ENCODE peak calls at places on chromosomes 6 and 20, in nine cellular contexts. P is HT1080, H is NCI-H2081, O is MCF 10A, S is putamen, Q is GM13977, A is stomach, E is aorta, N is SJCRH30. V is an unnamed sample.
A peak's percentile ranks its signal among the peaks of the same experiment; 100 is the strongest.

GRCh38 chr20:11917663-11918062 is at the start of gene BTBD3:
- DNase-seq in P (no peak), H (peak; percentile 94), O (no peak), S (peak; percentile 61), Q (peak; percentile 42), A (peak; percentile 83), E (no peak), N (peak; percentile 73), V (no peak)

GRCh38 chr6:14638932-14639875 is 521.6 kb downstream of the CD83 start:
- DNase-seq in P (no peak), H (peak; percentile 78), O (peak; percentile 11), S (no peak), Q (peak; percentile 45), A (no peak), E (no peak), N (peak; percentile 37), V (no peak)

GRCh38 chr6:15608406-15608805 is 54.4 kb downstream of the DTNBP1 start:
- DNase-seq in P (peak; percentile 92), H (no peak), O (peak; percentile 80), S (peak; percentile 47), Q (no peak), A (no peak), E (no peak), N (no peak), V (no peak)

GRCh38 chr20:13119583-13119982 is 101.5 kb upstream of the ISM1 start:
- DNase-seq in P (peak; percentile 49), H (peak; percentile 70), O (peak; percentile 77), S (peak; percentile 57), Q (peak; percentile 30), A (no peak), E (no peak), N (peak; percentile 83), V (no peak)

GRCh38 chr6:155701342-155701741 is 245.7 kb upstream of the NOX3 start:
- DNase-seq in P (no peak), H (no peak), O (no peak), S (no peak), Q (no peak), A (no peak), E (no peak), N (no peak), V (no peak)

GRCh38 chr20:10312111-10312510 is 93.5 kb downstream of the SNAP25 start:
- DNase-seq in P (no peak), H (no peak), O (no peak), S (no peak), Q (no peak), A (no peak), E (no peak), N (no peak), V (no peak)

GRCh38 chr6:5511924-5512323 is 250.6 kb downstream of the FARS2 start:
- DNase-seq in P (peak; percentile 72), H (no peak), O (no peak), S (no peak), Q (no peak), A (no peak), E (no peak), N (no peak), V (no peak)

GRCh38 chr6:112207773-112208172 is 46.6 kb downstream of the LAMA4 start:
- DNase-seq in P (no peak), H (no peak), O (no peak), S (no peak), Q (no peak), A (no peak), E (no peak), N (no peak), V (no peak)

GRCh38 chr6:125843593-125843992 is 52.8 kb downstream of the NCOA7 start:
- DNase-seq in P (no peak), H (no peak), O (no peak), S (peak; percentile 66), Q (no peak), A (no peak), E (no peak), N (no peak), V (no peak)

GRCh38 chr20:62624325-62624690 is 18.0 kb upstream of the SLCO4A1 start:
- DNase-seq in P (no peak), H (no peak), O (peak; percentile 33), S (no peak), Q (peak; percentile 77), A (peak; percentile 71), E (no peak), N (no peak), V (no peak)

GRCh38 chr6:144395835-144396234 is 110.7 kb downstream of the UTRN start:
- DNase-seq in P (no peak), H (no peak), O (no peak), S (no peak), Q (no peak), A (no peak), E (no peak), N (no peak), V (no peak)

GRCh38 chr20:59472059-59472458 is 132.3 kb upstream of the PHACTR3 start:
- DNase-seq in P (no peak), H (no peak), O (no peak), S (no peak), Q (no peak), A (no peak), E (peak; percentile 23), N (no peak), V (no peak)

GRCh38 chr6:5728726-5729434 is 277.8 kb downstream of the NRN1 start:
- DNase-seq in P (peak; percentile 96), H (peak; percentile 59), O (peak; percentile 31), S (no peak), Q (peak; percentile 28), A (no peak), E (no peak), N (peak; percentile 13), V (no peak)

GRCh38 chr20:62935968-62936585 is 1.9 kb upstream of the GID8 start:
- DNase-seq in P (no peak), H (no peak), O (no peak), S (no peak), Q (no peak), A (no peak), E (peak; percentile 31), N (no peak), V (no peak)

GRCh38 chr6:151958332-151958731 is 150.8 kb downstream of the ESR1 start:
- DNase-seq in P (peak; percentile 83), H (no peak), O (peak; percentile 67), S (no peak), Q (no peak), A (no peak), E (no peak), N (no peak), V (no peak)

GRCh38 chr6:53297004-53297403 is 51.7 kb downstream of the ELOVL5 start:
- DNase-seq in P (no peak), H (no peak), O (no peak), S (no peak), Q (no peak), A (no peak), E (no peak), N (no peak), V (no peak)

V was measured in esophagus muscularis mucosa.